ENCODE peak calls at places on chromosome 12, in nine cellular contexts. V is NCI-H345; J is AG08395; G is activated T-helper 2 cell treated with anti-CD3 and anti-CD28 coated beads, Interferon-gamma antibody, Interleukin-2, Interleukin-4, amounts not matched to agents 10 μg/mL and 5 μg/mL and 100 μg/mL, durations not matched to agents 14 hours and 24 hours and 36 hours; Q is endodermal cell; R is RKO; U is substantia nigra; D is stimulated activated CD8-positive, alpha-beta memory T cell treated with anti-CD3 and anti-CD28 coated beads, Interleukin-2, amount 100 ng/mL, for 48 hours; Y is activated CD4-positive, alpha-beta T cell treated with anti-CD3 and anti-CD28 coated beads, Interleukin-2, amount 50 U/mL, for 24 hours. T is an unnamed sample.

GRCh38 chr12:53052419-53053222 is 2.8 kb downstream of the TNS2 start:
- DNase-seq in V (peak), J (peak), G (no peak), Q (peak), R (no peak), U (peak), D (no peak), Y (no peak), T (peak)

GRCh38 chr12:32032205-32032810 is 73.1 kb downstream of the RESF1 start:
- DNase-seq in V (no peak), J (no peak), G (no peak), Q (no peak), R (no peak), U (no peak), D (no peak), Y (no peak), T (no peak)

GRCh38 chr12:49288412-49288853 is 6.5 kb upstream of the PRPH start:
- DNase-seq in V (peak), J (peak), G (peak), Q (peak), R (peak), U (peak), D (no peak), Y (peak), T (no peak)

GRCh38 chr12:112419269-112420133 is 754 bp downstream of the PTPN11 start:
- DNase-seq in V (peak), J (peak), G (no peak), Q (peak), R (peak), U (no peak), D (no peak), Y (peak), T (no peak)

GRCh38 chr12:52139579-52140062 is 52.2 kb downstream of the KRT80 start:
- DNase-seq in V (peak), J (peak), G (peak), Q (peak), R (no peak), U (no peak), D (no peak), Y (no peak), T (peak)

GRCh38 chr12:19709889-19710288 is 270.6 kb downstream of the AEBP2 start:
- DNase-seq in V (no peak), J (no peak), G (no peak), Q (no peak), R (no peak), U (no peak), D (no peak), Y (no peak), T (no peak)

GRCh38 chr12:30440826-30441602 is 254.7 kb downstream of the IPO8 start:
- DNase-seq in V (peak), J (peak), G (no peak), Q (peak), R (peak), U (no peak), D (no peak), Y (no peak), T (peak)

GRCh38 chr12:4287325-4288290 is 14.0 kb downstream of the CCND2 start:
- DNase-seq in V (no peak), J (no peak), G (no peak), Q (peak), R (peak), U (no peak), D (no peak), Y (no peak), T (no peak)

GRCh38 chr12:55188974-55189556 is 31.8 kb upstream of the OR10A7 start:
- DNase-seq in V (peak), J (peak), G (no peak), Q (peak), R (peak), U (peak), D (no peak), Y (peak), T (peak)

GRCh38 chr12:52580496-52580895 is 6.9 kb upstream of the KRT74 start:
- DNase-seq in V (no peak), J (no peak), G (no peak), Q (peak), R (no peak), U (no peak), D (no peak), Y (no peak), T (peak)

GRCh38 chr12:6896846-6897435 is 7.7 kb upstream of the LRRC23 start:
- DNase-seq in V (no peak), J (no peak), G (no peak), Q (no peak), R (no peak), U (no peak), D (no peak), Y (no peak), T (no peak)

GRCh38 chr12:5081016-5081415 is 37.3 kb downstream of the KCNA5 start:
- DNase-seq in V (no peak), J (no peak), G (no peak), Q (peak), R (no peak), U (no peak), D (no peak), Y (no peak), T (no peak)

GRCh38 chr12:74538491-74539258 is 1.0 kb downstream of the ATXN7L3B start:
- DNase-seq in V (no peak), J (no peak), G (peak), Q (no peak), R (peak), U (no peak), D (no peak), Y (no peak), T (no peak)

T was measured in DMS153.